ENCODE peak calls at places on chromosomes 6 and 20, in four cellular contexts. Z is OCI-LY7, P is right atrium auricular region, K is lung. X is an unnamed sample.

GRCh38 chr6:105797313-105797970 is 288.7 kb upstream of the PRDM1 start:
- DNase-seq in Z (no peak), P (no peak), K (no peak), X (no peak)

GRCh38 chr6:89433637-89434499 is 916 bp downstream of the ANKRD6 start:
- DNase-seq in Z (peak), P (peak), K (peak), X (peak)

GRCh38 chr20:23331951-23332350 is 18.6 kb upstream of the NXT1 start:
- DNase-seq in Z (no peak), P (no peak), K (no peak), X (no peak)

GRCh38 chr6:162560891-162561290 is 166.7 kb downstream of the PRKN start:
- DNase-seq in Z (no peak), P (no peak), K (no peak), X (no peak)

GRCh38 chr20:47397652-47398301 is 41.3 kb upstream of the ZMYND8 start:
- DNase-seq in Z (no peak), P (no peak), K (no peak), X (no peak)

GRCh38 chr6:112931835-112932234 is 584.7 kb downstream of the RFPL4B start:
- DNase-seq in Z (no peak), P (no peak), K (no peak), X (no peak)

GRCh38 chr20:37394543-37395410 is 48.8 kb downstream of the SRC start:
- DNase-seq in Z (no peak), P (no peak), K (no peak), X (no peak)

GRCh38 chr6:141326426-141326825 is 806.3 kb upstream of the GJE1 start:
- DNase-seq in Z (no peak), P (peak), K (no peak), X (peak)

GRCh38 chr20:41330343-41330720 is 10.3 kb upstream of the LPIN3 start:
- DNase-seq in Z (no peak), P (no peak), K (no peak), X (no peak)

GRCh38 chr20:32155017-32155965 is 45.8 kb downstream of the TM9SF4 start:
- DNase-seq in Z (peak), P (peak), K (peak), X (peak)

DNA sequence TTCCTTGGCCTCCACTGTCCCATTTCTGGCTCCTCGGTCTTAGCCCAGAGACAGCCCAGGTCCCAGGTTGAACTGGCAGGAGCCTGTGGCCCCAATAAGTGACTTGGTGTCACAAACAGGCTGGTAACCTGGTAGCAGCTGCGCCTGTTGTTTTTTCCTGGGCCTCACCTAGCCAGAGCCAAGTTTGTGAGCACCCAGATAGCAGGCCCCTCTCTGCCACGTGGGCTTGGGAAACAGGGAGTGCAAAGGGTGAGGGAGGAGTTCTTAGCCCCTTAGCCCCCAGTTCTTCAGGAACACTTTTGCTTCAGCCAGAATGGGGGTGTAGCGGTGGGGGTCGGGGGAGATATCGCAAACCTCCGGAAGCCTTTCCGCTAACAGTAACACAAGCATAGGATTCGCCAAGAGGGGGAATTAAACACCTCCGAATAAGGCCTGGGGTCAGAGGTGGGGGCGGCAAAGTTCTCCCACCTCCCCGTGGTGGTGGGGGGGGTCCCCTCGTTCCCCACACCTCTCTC is 760 bp downstream of the C6orf132 start:
- DNase-seq in Z (no peak), P (no peak), K (no peak), X (no peak)
- H3K4me3 ChIP-seq in Z (no peak), P (peak), K (peak), X (no peak)

DNA sequence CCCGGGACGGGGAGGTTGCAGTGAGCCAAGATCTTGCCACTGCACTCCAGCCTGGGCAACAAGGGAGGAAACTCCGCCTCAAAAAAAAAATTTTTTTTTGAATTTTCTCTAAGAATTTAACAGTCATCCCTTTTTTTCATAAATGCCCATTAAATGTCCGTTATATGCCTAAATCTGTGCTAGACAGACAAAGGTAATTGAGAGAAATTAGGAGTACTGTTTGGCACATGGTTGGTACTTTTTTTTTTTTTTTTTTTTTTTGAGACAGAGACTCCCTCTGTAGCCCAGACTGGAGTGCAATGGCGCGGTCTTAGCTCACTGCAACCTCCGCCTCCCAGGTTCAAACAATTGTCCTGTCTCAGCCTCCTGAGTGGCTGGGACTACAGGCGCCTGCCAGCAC is 1.7 kb downstream of the PCMT1 start:
- DNase-seq in Z (no peak), P (no peak), K (no peak), X (no peak)
- H3K4me3 ChIP-seq in Z (peak), P (no peak), K (no peak), X (no peak)

GRCh38 chr20:12111431-12112088 is 193.9 kb downstream of the BTBD3 start:
- DNase-seq in Z (no peak), P (no peak), K (no peak), X (no peak)

GRCh38 chr20:12110711-12111110 is 193.0 kb downstream of the BTBD3 start:
- DNase-seq in Z (no peak), P (no peak), K (no peak), X (no peak)

GRCh38 chr20:12113075-12113467 is 195.4 kb downstream of the BTBD3 start:
- DNase-seq in Z (no peak), P (no peak), K (no peak), X (no peak)

GRCh38 chr20:12112665-12113064 is 195.0 kb downstream of the BTBD3 start:
- DNase-seq in Z (no peak), P (no peak), K (no peak), X (no peak)

GRCh38 chr20:12112089-12112474 is 194.4 kb downstream of the BTBD3 start:
- DNase-seq in Z (no peak), P (no peak), K (no peak), X (no peak)
- H3K4me3 ChIP-seq in Z (no peak), P (no peak), K (no peak), X (no peak)

GRCh38 chr20:63735859-63736718 is at the start of gene LIME1:
- DNase-seq in Z (peak), P (no peak), K (no peak), X (no peak)
- H3K4me3 ChIP-seq in Z (peak), P (peak), K (no peak), X (peak)